ENCODE peak calls at places on chromosome X, in seven cellular contexts. E is AG20443, U is EH, N is thoracic aorta, W is brain microvascular endothelial cell, B is EL, L is posterior cingulate gyrus. G is an unnamed sample.

GRCh38 chrX:107154787-107155620 is 36.4 kb upstream of the RBM41 start:
- DNase-seq in E (no peak), U (peak; percentile 20), N (no peak), W (peak; percentile 6), B (peak; percentile 4), L (no peak), G (no peak)

GRCh38 chrX:29187264-29187663 is 600.0 kb downstream of the IL1RAPL1 start:
- DNase-seq in E (no peak), U (no peak), N (no peak), W (no peak), B (no peak), L (no peak), G (no peak)

GRCh38 chrX:20015945-20016617 is 25.2 kb upstream of the BCLAF3 start:
- DNase-seq in E (peak; percentile 24), U (peak; percentile 4), N (no peak), W (no peak), B (no peak), L (no peak), G (no peak)

GRCh38 chrX:74061879-74062278 is 242.1 kb upstream of the ZCCHC13 start:
- DNase-seq in E (no peak), U (no peak), N (no peak), W (no peak), B (no peak), L (no peak), G (no peak)

GRCh38 chrX:65600106-65600505 is 65.5 kb upstream of the LAS1L start:
- DNase-seq in E (no peak), U (no peak), N (no peak), W (no peak), B (no peak), L (no peak), G (no peak)

GRCh38 chrX:135596495-135596894 is 76.0 kb downstream of the INTS6L start:
- DNase-seq in E (peak; percentile 27), U (peak; percentile 55), N (no peak), W (no peak), B (peak; percentile 41), L (peak; percentile 21), G (no peak)

GRCh38 chrX:123927845-123928244 is 33.7 kb upstream of the STAG2 start:
- DNase-seq in E (no peak), U (no peak), N (no peak), W (no peak), B (no peak), L (no peak), G (no peak)

GRCh38 chrX:150990910-150991309 is 7.8 kb downstream of the HMGB3 start:
- DNase-seq in E (no peak), U (peak; percentile 10), N (no peak), W (no peak), B (no peak), L (no peak), G (no peak)

GRCh38 chrX:153867671-153868070 is 18.3 kb downstream of the L1CAM start:
- DNase-seq in E (no peak), U (no peak), N (no peak), W (no peak), B (no peak), L (no peak), G (no peak)

GRCh38 chrX:43560247-43560946 is 95.7 kb upstream of the MAOA start:
- DNase-seq in E (no peak), U (no peak), N (no peak), W (no peak), B (no peak), L (no peak), G (no peak)

GRCh38 chrX:72394518-72395163 is 88.9 kb upstream of the CITED1 start:
- DNase-seq in E (peak; percentile 42), U (peak; percentile 44), N (no peak), W (peak; percentile 51), B (peak; percentile 7), L (no peak), G (no peak)

GRCh38 chrX:107729558-107730297 is 45.9 kb downstream of the TSC22D3 start:
- DNase-seq in E (no peak), U (no peak), N (no peak), W (no peak), B (no peak), L (no peak), G (peak; percentile 4)

GRCh38 chrX:20333672-20334071 is 67.0 kb upstream of the RPS6KA3 start:
- DNase-seq in E (no peak), U (no peak), N (no peak), W (no peak), B (no peak), L (no peak), G (no peak)

GRCh38 chrX:24396236-24396929 is 35.9 kb downstream of the SUPT20HL1 start:
- DNase-seq in E (peak; percentile 18), U (peak; percentile 41), N (no peak), W (peak; percentile 27), B (no peak), L (no peak), G (peak; percentile 61)

GRCh38 chrX:115560211-115560977 is 580 bp upstream of the PLS3 start:
- DNase-seq in E (no peak), U (peak; percentile 71), N (no peak), W (peak; percentile 61), B (peak; percentile 73), L (no peak), G (peak; percentile 29)

GRCh38 chrX:115679460-115679859 is 118.5 kb downstream of the PLS3 start:
- DNase-seq in E (peak; percentile 28), U (peak; percentile 47), N (no peak), W (peak; percentile 6), B (peak; percentile 24), L (no peak), G (no peak)

GRCh38 chrX:19593684-19594083 is 78.4 kb upstream of the MAP3K15 start:
- DNase-seq in E (peak; percentile 22), U (peak; percentile 57), N (no peak), W (peak; percentile 16), B (peak; percentile 40), L (no peak), G (peak; percentile 14)

GRCh38 chrX:11111947-11112346 is 815 bp downstream of the HCCS start:
- DNase-seq in E (no peak), U (no peak), N (no peak), W (no peak), B (no peak), L (no peak), G (no peak)

GRCh38 chrX:43849173-43849572 is 33.1 kb downstream of the MAOB start:
- DNase-seq in E (no peak), U (no peak), N (no peak), W (no peak), B (no peak), L (no peak), G (no peak)

GRCh38 chrX:131677655-131678628 is 134.1 kb downstream of the OR13H1 start:
- DNase-seq in E (peak; percentile 71), U (peak; percentile 1), N (no peak), W (peak; percentile 16), B (peak; percentile 0), L (peak; percentile 25), G (no peak)

GRCh38 chrX:55127692-55128091 is 38.9 kb downstream of the PAGE2 start:
- DNase-seq in E (no peak), U (peak; percentile 9), N (no peak), W (no peak), B (peak; percentile 7), L (no peak), G (no peak)